ENCODE peak calls at places on chromosomes 7 and 10, in four cellular contexts. One of them, this sample, is unnamed.

GRCh38 chr10:14686356-14686755 is 88.3 kb downstream of the FAM107B start:
- DNase-seq in H9: no peak
- DNase-seq in MM.1S: peak
- DNase-seq in fibroblast of lung: peak
- DNase-seq in this sample: no peak

GRCh38 chr7:111877931-111878330 is 315.6 kb upstream of the IMMP2L start:
- DNase-seq in H9: no peak
- DNase-seq in MM.1S: no peak
- DNase-seq in fibroblast of lung: no peak
- DNase-seq in this sample: no peak

GRCh38 chr10:124301736-124302135 is 117.0 kb downstream of the OAT start:
- DNase-seq in H9: no peak
- DNase-seq in MM.1S: no peak
- DNase-seq in fibroblast of lung: no peak
- DNase-seq in this sample: no peak

GRCh38 chr7:33904680-33905388 is 505 bp upstream of the BMPER start:
- DNase-seq in H9: peak
- DNase-seq in MM.1S: peak
- DNase-seq in fibroblast of lung: peak
- DNase-seq in this sample: peak

GRCh38 chr7:152424348-152425108 is 11.3 kb downstream of the KMT2C start:
- DNase-seq in H9: no peak
- DNase-seq in MM.1S: no peak
- DNase-seq in fibroblast of lung: peak
- DNase-seq in this sample: no peak

GRCh38 chr7:29442146-29442545 is 121.5 kb upstream of the PRR15 start:
- DNase-seq in H9: peak
- DNase-seq in MM.1S: no peak
- DNase-seq in fibroblast of lung: peak
- DNase-seq in this sample: peak

GRCh38 chr7:22549667-22550513 is 49.9 kb upstream of the STEAP1B start:
- DNase-seq in H9: peak
- DNase-seq in MM.1S: peak
- DNase-seq in fibroblast of lung: peak
- DNase-seq in this sample: peak

GRCh38 chr10:15859865-15860691 is at the start of gene MINDY3:
- DNase-seq in H9: peak
- DNase-seq in MM.1S: peak
- DNase-seq in fibroblast of lung: peak
- DNase-seq in this sample: peak

GRCh38 chr7:46486264-46487206 is 565.5 kb upstream of the IGFBP3 start:
- DNase-seq in H9: no peak
- DNase-seq in MM.1S: no peak
- DNase-seq in fibroblast of lung: peak
- DNase-seq in this sample: no peak

GRCh38 chr10:43878386-43878785 is 229.7 kb upstream of the ZNF32 start:
- DNase-seq in H9: no peak
- DNase-seq in MM.1S: no peak
- DNase-seq in fibroblast of lung: peak
- DNase-seq in this sample: peak

GRCh38 chr7:42456267-42456666 is 219.3 kb upstream of the GLI3 start:
- DNase-seq in H9: no peak
- DNase-seq in MM.1S: no peak
- DNase-seq in fibroblast of lung: no peak
- DNase-seq in this sample: no peak

GRCh38 chr7:40880581-40880980 is 745.8 kb downstream of the SUGCT start:
- DNase-seq in H9: no peak
- DNase-seq in MM.1S: no peak
- DNase-seq in fibroblast of lung: peak
- DNase-seq in this sample: no peak

GRCh38 chr10:75396861-75397570 is 4.5 kb downstream of the ZNF503 start:
- DNase-seq in H9: peak
- DNase-seq in MM.1S: no peak
- DNase-seq in fibroblast of lung: peak
- DNase-seq in this sample: no peak

GRCh38 chr7:2108501-2109250 is 124.1 kb downstream of the MAD1L1 start:
- DNase-seq in H9: no peak
- DNase-seq in MM.1S: no peak
- DNase-seq in fibroblast of lung: no peak
- DNase-seq in this sample: peak

GRCh38 chr7:47447621-47448349 is 134.1 kb downstream of the TNS3 start:
- DNase-seq in H9: no peak
- DNase-seq in MM.1S: no peak
- DNase-seq in fibroblast of lung: no peak
- DNase-seq in this sample: no peak

GRCh38 chr10:21497177-21497807 is 28.2 kb downstream of the SKIDA1 start:
- DNase-seq in H9: peak
- DNase-seq in MM.1S: peak
- DNase-seq in fibroblast of lung: peak
- DNase-seq in this sample: peak

GRCh38 chr7:123732413-123733091 is 16.3 kb downstream of the WASL start:
- DNase-seq in H9: no peak
- DNase-seq in MM.1S: no peak
- DNase-seq in fibroblast of lung: no peak
- DNase-seq in this sample: no peak

GRCh38 chr7:100061518-100062193 is 12.1 kb downstream of the ZSCAN21 start:
- DNase-seq in H9: no peak
- DNase-seq in MM.1S: no peak
- DNase-seq in fibroblast of lung: no peak
- DNase-seq in this sample: no peak

GRCh38 chr7:142871260-142872105 is 14.1 kb downstream of the TRPV6 start:
- DNase-seq in H9: peak
- DNase-seq in MM.1S: no peak
- DNase-seq in fibroblast of lung: no peak
- DNase-seq in this sample: no peak

GRCh38 chr7:42027521-42027920 is 209.5 kb downstream of the GLI3 start:
- DNase-seq in H9: no peak
- DNase-seq in MM.1S: no peak
- DNase-seq in fibroblast of lung: no peak
- DNase-seq in this sample: no peak

GRCh38 chr7:116499168-116500070 is at the start of gene CAV2:
- DNase-seq in H9: peak
- DNase-seq in MM.1S: peak
- DNase-seq in fibroblast of lung: peak
- DNase-seq in this sample: peak

GRCh38 chr10:46265981-46266505 is 20.8 kb upstream of the ANTXRL start:
- DNase-seq in H9: peak
- DNase-seq in MM.1S: no peak
- DNase-seq in fibroblast of lung: no peak
- DNase-seq in this sample: no peak

GRCh38 chr7:45915606-45916005 is 5.5 kb downstream of the IGFBP3 start:
- DNase-seq in H9: no peak
- DNase-seq in MM.1S: no peak
- DNase-seq in fibroblast of lung: no peak
- DNase-seq in this sample: no peak

GRCh38 chr10:100872034-100872791 is 40.5 kb upstream of the SLF2 start:
- DNase-seq in H9: peak
- DNase-seq in MM.1S: peak
- DNase-seq in fibroblast of lung: peak
- DNase-seq in this sample: peak

GRCh38 chr10:22722770-22723169 is 8.4 kb upstream of the PIP4K2A start:
- DNase-seq in H9: no peak
- DNase-seq in MM.1S: no peak
- DNase-seq in fibroblast of lung: no peak
- DNase-seq in this sample: no peak

GRCh38 chr7:63093481-63093880 is 905.2 kb upstream of the ZNF722 start:
- DNase-seq in H9: no peak
- DNase-seq in MM.1S: no peak
- DNase-seq in fibroblast of lung: no peak
- DNase-seq in this sample: no peak

GRCh38 chr7:93877742-93878141 is 12.8 kb downstream of the TFPI2 start:
- DNase-seq in H9: no peak
- DNase-seq in MM.1S: no peak
- DNase-seq in fibroblast of lung: no peak
- DNase-seq in this sample: no peak

GRCh38 chr7:99860281-99861127 is 16.3 kb downstream of the OR2AE1 start:
- DNase-seq in H9: no peak
- DNase-seq in MM.1S: no peak
- DNase-seq in fibroblast of lung: peak
- DNase-seq in this sample: no peak

GRCh38 chr7:159031135-159031701 is 113.4 kb downstream of the VIPR2 start:
- DNase-seq in H9: peak
- DNase-seq in MM.1S: no peak
- DNase-seq in fibroblast of lung: no peak
- DNase-seq in this sample: peak

GRCh38 chr10:58952747-58953466 is 223.5 kb upstream of the PHYHIPL start:
- DNase-seq in H9: no peak
- DNase-seq in MM.1S: peak
- DNase-seq in fibroblast of lung: peak
- DNase-seq in this sample: peak

GRCh38 chr10:119516381-119517234 is 25.9 kb downstream of the RGS10 start:
- DNase-seq in H9: peak
- DNase-seq in MM.1S: peak
- DNase-seq in fibroblast of lung: no peak
- DNase-seq in this sample: peak

GRCh38 chr7:117083648-117084047 is 130.3 kb downstream of the ST7 start:
- DNase-seq in H9: no peak
- DNase-seq in MM.1S: no peak
- DNase-seq in fibroblast of lung: no peak
- DNase-seq in this sample: no peak

GRCh38 chr10:74199315-74199714 is 48.3 kb downstream of the ADK start:
- DNase-seq in H9: no peak
- DNase-seq in MM.1S: no peak
- DNase-seq in fibroblast of lung: no peak
- DNase-seq in this sample: no peak

GRCh38 chr7:55794527-55794926 is 68.0 kb downstream of the SEPTIN14 start:
- DNase-seq in H9: no peak
- DNase-seq in MM.1S: no peak
- DNase-seq in fibroblast of lung: no peak
- DNase-seq in this sample: no peak

GRCh38 chr7:30436518-30436917 is 42.1 kb downstream of the NOD1 start:
- DNase-seq in H9: no peak
- DNase-seq in MM.1S: no peak
- DNase-seq in fibroblast of lung: no peak
- DNase-seq in this sample: no peak

GRCh38 chr7:1357601-1358271 is 101.5 kb downstream of the MICALL2 start:
- DNase-seq in H9: no peak
- DNase-seq in MM.1S: no peak
- DNase-seq in fibroblast of lung: no peak
- DNase-seq in this sample: no peak

GRCh38 chr7:77575187-77575586 is 38.1 kb downstream of the PTPN12 start:
- DNase-seq in H9: no peak
- DNase-seq in MM.1S: no peak
- DNase-seq in fibroblast of lung: no peak
- DNase-seq in this sample: no peak

GRCh38 chr7:66146701-66147100 is 32.1 kb downstream of the CRCP start:
- DNase-seq in H9: no peak
- DNase-seq in MM.1S: no peak
- DNase-seq in fibroblast of lung: no peak
- DNase-seq in this sample: no peak

GRCh38 chr7:79055722-79056415 is 397.6 kb downstream of the MAGI2 start:
- DNase-seq in H9: no peak
- DNase-seq in MM.1S: no peak
- DNase-seq in fibroblast of lung: no peak
- DNase-seq in this sample: no peak

DNA sequence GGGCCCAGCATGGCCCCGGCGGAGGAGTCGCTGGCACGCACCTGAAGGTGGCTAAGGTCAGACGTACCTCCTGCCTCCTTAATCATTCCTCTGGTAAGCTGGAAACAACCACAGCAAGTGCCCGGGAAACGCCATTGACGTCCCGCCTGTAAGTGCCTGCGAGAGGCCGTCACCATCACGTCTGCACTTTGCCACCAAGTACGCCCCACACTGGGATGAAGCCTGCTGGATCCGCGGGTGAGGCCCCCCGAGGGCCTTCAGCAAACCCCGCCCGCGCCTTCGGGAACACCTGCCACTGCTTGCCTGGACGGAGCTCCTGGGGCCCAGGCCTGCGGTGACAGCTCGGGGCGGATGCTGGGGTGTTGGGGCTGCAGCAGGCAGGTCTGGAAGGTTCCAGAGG is 12.5 kb downstream of the ADGRA1 start:
- DNase-seq in H9: no peak
- DNase-seq in MM.1S: no peak
- DNase-seq in fibroblast of lung: no peak
- DNase-seq in this sample: no peak
- H3K9ac ChIP-seq in H9: no peak
- H3K9ac ChIP-seq in MM.1S: no peak
- H3K9ac ChIP-seq in fibroblast of lung: no peak
- H3K9ac ChIP-seq in this sample: no peak

GRCh38 chr7:27329917-27330316 is 87.3 kb downstream of the EVX1 start:
- DNase-seq in H9: no peak
- DNase-seq in MM.1S: no peak
- DNase-seq in fibroblast of lung: no peak
- DNase-seq in this sample: no peak
- TF ChIP-seq CTCF in H9: peak
- TF ChIP-seq CTCF in MM.1S: no peak
- TF ChIP-seq CTCF in fibroblast of lung: no peak
- TF ChIP-seq CTCF in this sample: peak

GRCh38 chr10:69089638-69090599 is 2.0 kb downstream of the SRGN start:
- DNase-seq in H9: no peak
- DNase-seq in MM.1S: peak
- DNase-seq in fibroblast of lung: peak
- DNase-seq in this sample: no peak
- H3K9ac ChIP-seq in H9: no peak
- H3K9ac ChIP-seq in MM.1S: peak
- H3K9ac ChIP-seq in fibroblast of lung: no peak
- H3K9ac ChIP-seq in this sample: no peak

DNA sequence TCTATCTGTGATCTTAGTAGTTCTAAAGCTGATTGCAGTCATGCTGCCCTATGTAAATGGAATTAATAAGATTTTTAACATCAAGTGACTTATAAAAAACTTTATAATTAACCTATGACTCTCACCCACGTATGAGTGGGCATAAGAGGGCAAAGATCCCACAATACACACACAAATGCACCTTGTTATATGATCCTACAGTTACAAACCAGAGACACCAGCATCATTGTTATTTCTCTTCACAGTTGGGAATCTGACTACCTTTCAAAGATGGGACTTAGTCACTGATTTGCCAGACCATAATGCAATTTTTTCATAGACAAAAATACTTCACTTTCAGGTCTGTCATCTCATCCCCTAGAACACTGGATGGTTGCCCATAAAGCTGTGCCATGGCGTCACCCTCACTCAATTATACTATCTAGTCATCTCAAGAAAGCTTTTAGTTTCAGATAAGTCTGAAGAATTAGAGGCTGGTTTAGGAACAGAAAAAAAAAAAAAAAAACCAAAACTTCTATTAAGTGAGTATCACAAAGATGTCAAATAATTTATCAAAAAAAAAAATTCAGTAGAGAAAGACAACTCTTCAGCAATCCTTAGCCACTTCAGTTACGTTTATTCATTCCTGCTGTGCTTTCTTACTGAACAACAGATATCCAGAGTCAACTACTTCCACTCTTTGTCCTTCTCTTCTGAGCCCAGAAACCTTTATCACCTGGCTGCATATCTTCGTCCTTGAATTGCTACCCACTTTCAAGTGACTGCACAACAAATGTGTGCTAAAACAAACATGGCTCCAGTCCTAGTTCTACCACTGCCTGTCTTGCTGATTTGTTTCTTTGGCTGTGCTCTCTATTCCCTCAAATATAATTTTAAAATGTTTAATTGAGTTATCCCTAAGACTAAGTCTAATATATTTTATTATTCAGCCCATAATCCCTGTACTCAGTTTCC is 175.0 kb upstream of the CHRM2 start:
- DNase-seq in H9: no peak
- DNase-seq in MM.1S: no peak
- DNase-seq in fibroblast of lung: no peak
- DNase-seq in this sample: no peak
- TF ChIP-seq CTCF in H9: no peak
- TF ChIP-seq CTCF in MM.1S: no peak
- TF ChIP-seq CTCF in fibroblast of lung: no peak
- TF ChIP-seq CTCF in this sample: no peak